ENCODE peak calls at places on chromosomes 3 and 15, in seven cellular contexts. W, K, L, I, M, Z and F are unnamed samples.

GRCh38 chr3:151293127-151293526 is 14.8 kb upstream of the P2RY14 start:
- DNase-seq in W (no peak), K (no peak), L (no peak), I (no peak), M (no peak), Z (no peak), F (no peak)

GRCh38 chr3:5194801-5195509 is 7.4 kb downstream of the EDEM1 start:
- DNase-seq in W (no peak), K (no peak), L (peak; percentile 71), I (peak; percentile 91), M (no peak), Z (peak; percentile 28), F (peak; percentile 53)

GRCh38 chr15:65791335-65792129 is 561 bp downstream of the DENND4A start:
- DNase-seq in W (peak; percentile 67), K (peak; percentile 67), L (peak; percentile 60), I (no peak), M (no peak), Z (peak; percentile 89), F (peak; percentile 84)

GRCh38 chr15:84879088-84879780 is 5.2 kb upstream of the SLC28A1 start:
- DNase-seq in W (no peak), K (no peak), L (no peak), I (no peak), M (no peak), Z (no peak), F (no peak)

GRCh38 chr3:32220006-32220405 is 18.5 kb upstream of the CMTM8 start:
- DNase-seq in W (no peak), K (no peak), L (no peak), I (no peak), M (no peak), Z (no peak), F (no peak)

GRCh38 chr15:51561271-51561670 is 61.3 kb downstream of the DMXL2 start:
- DNase-seq in W (no peak), K (no peak), L (no peak), I (no peak), M (no peak), Z (no peak), F (no peak)

GRCh38 chr3:163218336-163218735 is 1721.7 kb downstream of the OTOL1 start:
- DNase-seq in W (no peak), K (no peak), L (no peak), I (no peak), M (no peak), Z (no peak), F (no peak)

GRCh38 chr3:158573714-158574113 is 2.7 kb downstream of the MLF1 start:
- DNase-seq in W (no peak), K (no peak), L (peak; percentile 53), I (no peak), M (no peak), Z (no peak), F (no peak)

GRCh38 chr3:97189835-97190234 is 375.4 kb downstream of the EPHA6 start:
- DNase-seq in W (no peak), K (no peak), L (no peak), I (no peak), M (no peak), Z (no peak), F (no peak)

GRCh38 chr3:160061525-160061924 is 72.9 kb downstream of the IL12A start:
- DNase-seq in W (no peak), K (no peak), L (no peak), I (no peak), M (no peak), Z (no peak), F (no peak)

GRCh38 chr3:151091685-151092352 is 6.4 kb downstream of the MED12L start:
- DNase-seq in W (no peak), K (no peak), L (no peak), I (peak; percentile 15), M (no peak), Z (no peak), F (no peak)

GRCh38 chr3:11452312-11452711 is 180.1 kb downstream of the ATG7 start:
- DNase-seq in W (no peak), K (no peak), L (no peak), I (no peak), M (no peak), Z (no peak), F (no peak)

GRCh38 chr3:129836381-129837056 is 57.0 kb downstream of the TMCC1 start:
- DNase-seq in W (no peak), K (no peak), L (no peak), I (peak; percentile 15), M (no peak), Z (no peak), F (no peak)

GRCh38 chr3:150968341-150968740 is 4.2 kb downstream of the CLRN1 start:
- DNase-seq in W (no peak), K (no peak), L (no peak), I (no peak), M (no peak), Z (no peak), F (no peak)

GRCh38 chr3:99172736-99173657 is 271.5 kb upstream of the DCBLD2 start:
- DNase-seq in W (peak; percentile 42), K (no peak), L (peak; percentile 67), I (peak; percentile 80), M (peak; percentile 9), Z (peak; percentile 59), F (no peak)

GRCh38 chr3:95705786-95706418 is 1108.5 kb upstream of the EPHA6 start:
- DNase-seq in W (no peak), K (no peak), L (peak; percentile 12), I (no peak), M (no peak), Z (no peak), F (no peak)

GRCh38 chr3:107236661-107237375 is 140.4 kb upstream of the CCDC54 start:
- DNase-seq in W (no peak), K (no peak), L (no peak), I (no peak), M (no peak), Z (no peak), F (no peak)

DNA sequence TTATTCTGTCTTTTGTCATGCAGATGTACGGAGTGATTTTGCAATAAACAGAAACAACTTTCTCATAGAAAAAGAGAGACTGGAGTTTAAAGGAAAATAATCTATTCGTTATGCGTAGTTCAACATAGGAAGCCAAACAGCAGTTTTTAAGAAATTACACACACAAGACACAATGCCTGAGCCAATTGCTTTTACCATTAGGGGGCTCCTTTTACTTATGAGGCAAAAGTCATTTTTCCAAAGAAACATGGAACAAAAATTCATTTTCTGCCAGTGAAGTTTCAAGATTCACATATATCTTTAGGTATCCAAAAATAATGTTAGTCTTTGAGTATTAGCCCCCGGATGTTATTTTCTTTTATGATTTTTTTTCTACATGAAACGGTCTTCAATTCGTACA is 10.7 kb downstream of the CNTN6 start:
- DNase-seq in W (no peak), K (no peak), L (no peak), I (no peak), M (no peak), Z (no peak), F (no peak)
- TF ChIP-seq CTCF in W (no peak), K (no peak), L (no peak), I (no peak), M (no peak), Z (no peak), F (no peak)

GRCh38 chr15:76426941-76427340 is 90.4 kb downstream of the ISL2 start:
- DNase-seq in W (no peak), K (no peak), L (no peak), I (no peak), M (peak; percentile 11), Z (no peak), F (no peak)
- H3K4me1 ChIP-seq in W (no peaks in the 10 kb centered on the region), K (no peaks in the 10 kb centered on the region), L (no peaks in the 10 kb centered on the region), I (no peaks in the 10 kb centered on the region), M (no peaks in the 10 kb centered on the region), Z (peaks cover 3% of the 10 kb centered on the region), F (no peaks in the 10 kb centered on the region)

DNA sequence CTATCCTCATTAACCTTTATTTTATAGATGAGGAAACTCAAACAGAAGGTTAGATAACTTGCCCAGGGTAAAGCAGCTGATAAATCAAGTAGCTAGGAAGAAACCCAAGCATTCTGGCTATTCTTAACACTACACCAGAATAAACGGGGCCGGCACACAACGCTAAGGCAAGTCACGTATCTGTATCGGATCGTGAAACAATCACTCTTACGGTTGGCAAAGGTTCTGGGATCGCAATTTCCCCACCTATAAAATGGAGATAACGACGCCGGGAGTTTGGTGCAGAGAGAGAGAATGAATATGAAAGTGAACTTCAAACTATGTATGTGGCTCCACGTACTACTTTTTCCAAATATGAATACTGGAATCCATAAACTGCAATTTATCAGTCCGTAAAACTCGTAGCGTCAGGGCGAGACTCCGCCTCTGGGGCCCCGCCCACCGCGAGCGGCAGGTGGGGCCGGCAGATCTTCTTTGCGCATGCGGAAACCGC is 252 bp upstream of the ARMC8 start:
- DNase-seq in W (peak; percentile 94), K (peak; percentile 91), L (peak; percentile 81), I (peak; percentile 83), M (peak; percentile 54), Z (peak; percentile 94), F (peak; percentile 88)
- TF ChIP-seq POLR2A in W (no peak), K (no peak), L (no peak), I (no peak), M (no peak), Z (no peak), F (no peak)

DNA sequence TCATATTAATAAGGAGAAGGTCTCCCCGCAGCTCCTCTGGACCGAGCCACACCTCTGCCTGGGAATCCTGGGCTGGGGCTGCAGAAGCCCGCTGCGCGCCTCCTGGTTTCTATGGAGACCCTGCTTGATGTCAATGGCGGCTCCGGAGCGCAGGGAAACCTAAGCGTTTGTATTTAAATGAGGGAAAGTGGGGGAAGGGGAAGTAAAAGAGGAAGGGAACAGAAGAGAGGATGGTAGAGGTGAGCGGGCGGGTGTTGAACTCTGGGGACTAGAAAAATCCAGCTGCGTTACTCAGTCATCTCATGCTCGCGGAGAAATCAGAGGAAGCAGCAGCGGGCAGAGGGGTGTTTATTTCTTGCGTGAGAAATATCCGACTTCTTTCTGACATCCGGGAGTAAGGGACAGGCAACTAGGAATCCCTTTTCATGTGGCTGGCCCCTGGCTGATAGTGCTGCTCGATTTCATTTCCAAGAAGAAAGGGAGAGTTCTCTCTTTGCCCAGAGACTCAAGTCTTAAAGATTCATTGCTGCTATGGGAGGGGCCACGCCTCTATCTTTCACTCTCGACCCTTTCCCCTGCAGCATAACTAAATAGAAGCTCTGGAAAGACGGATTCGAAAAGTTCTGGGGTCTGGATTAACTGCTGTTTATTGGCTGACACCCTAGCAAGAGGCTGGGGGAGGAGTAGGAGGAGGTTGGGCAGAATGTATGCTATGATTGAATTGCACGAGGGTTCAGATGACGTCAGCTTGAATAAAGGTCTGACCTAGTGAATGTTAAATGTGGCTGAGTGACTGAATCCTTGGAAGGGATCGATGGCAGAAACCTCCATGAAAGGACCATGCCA is 110.5 kb upstream of the GAP43 start:
- DNase-seq in W (no peak), K (peak; percentile 37), L (peak; percentile 11), I (peak; percentile 38), M (no peak), Z (peak; percentile 28), F (no peak)
- TF ChIP-seq CTCF in W (no peak), K (no peak), L (no peak), I (no peak), M (no peak), Z (no peak), F (no peak)

DNA sequence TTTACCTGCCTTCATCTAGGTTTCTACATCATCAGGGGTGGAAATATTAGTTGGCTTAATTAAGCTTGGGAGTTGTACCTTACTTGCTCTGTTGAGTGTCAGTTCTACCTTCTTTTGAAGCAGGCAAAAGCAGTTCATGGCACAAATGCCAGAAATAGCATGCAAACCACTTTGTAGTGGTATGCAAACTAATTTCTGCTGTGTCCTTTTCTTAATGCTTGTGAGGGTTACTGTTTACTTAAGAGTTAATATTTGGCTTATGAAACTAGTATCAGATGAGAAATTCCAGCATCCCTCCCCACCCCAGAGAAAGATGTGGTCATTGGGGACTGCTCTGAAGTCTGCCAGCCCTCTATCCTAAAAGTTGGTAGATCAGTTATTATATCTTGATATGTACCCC is 7.1 kb downstream of the ATP2C1 start:
- DNase-seq in W (no peak), K (no peak), L (peak; percentile 16), I (peak; percentile 14), M (no peak), Z (no peak), F (no peak)
- H3K4me1 ChIP-seq in W (no peaks in the 10 kb centered on the region), K (peaks cover 57% of the 10 kb centered on the region), L (peaks cover 52% of the 10 kb centered on the region), I (peaks cover 5% of the 10 kb centered on the region), M (peaks cover 30% of the 10 kb centered on the region), Z (peaks cover 31% of the 10 kb centered on the region), F (no peaks in the 10 kb centered on the region)